ENCODE peak calls at places on chromosomes 2 and 18, in seven cellular contexts. R is A549, Y is tibial artery, B is endothelial cell of umbilical vein, V is astrocyte, M is HCT116, L is fibroblast of pulmonary artery. P is an unnamed sample.

GRCh38 chr2:97348265-97348664 is 235.3 kb downstream of the ANKRD36 start:
- DNase-seq in R (no peak), Y (no peak), B (no peak), V (no peak), M (no peak), L (no peak), P (no peak)

GRCh38 chr2:239958366-239958765 is 66.8 kb downstream of the NDUFA10 start:
- DNase-seq in R (no peak), Y (no peak), B (no peak), V (no peak), M (no peak), L (no peak), P (no peak)

GRCh38 chr18:23884712-23885375 is 129.7 kb upstream of the TTC39C start:
- DNase-seq in R (no peak), Y (no peak), B (no peak), V (no peak), M (no peak), L (no peak), P (peak; percentile 33)

GRCh38 chr18:2497797-2498196 is 73.5 kb downstream of the METTL4 start:
- DNase-seq in R (no peak), Y (no peak), B (no peak), V (no peak), M (no peak), L (no peak), P (no peak)

GRCh38 chr2:24432121-24432520 is 58.9 kb upstream of the NCOA1 start:
- DNase-seq in R (no peak), Y (no peak), B (peak; percentile 51), V (no peak), M (no peak), L (peak; percentile 79), P (no peak)

GRCh38 chr2:17594533-17595391 is 54.3 kb downstream of the VSNL1 start:
- DNase-seq in R (no peak), Y (no peak), B (no peak), V (peak; percentile 84), M (no peak), L (peak; percentile 53), P (no peak)

GRCh38 chr2:47269316-47270232 is 114.5 kb upstream of the STPG4 start:
- DNase-seq in R (peak; percentile 93), Y (peak; percentile 83), B (peak; percentile 88), V (peak; percentile 98), M (peak; percentile 64), L (peak; percentile 96), P (peak; percentile 99)

GRCh38 chr18:78774741-78775141 is 204.9 kb upstream of the SALL3 start:
- DNase-seq in R (no peak), Y (no peak), B (no peak), V (no peak), M (no peak), L (no peak), P (no peak)

GRCh38 chr2:238320648-238321281 is 447 bp downstream of the TRAF3IP1 start:
- DNase-seq in R (peak; percentile 15), Y (no peak), B (no peak), V (no peak), M (no peak), L (no peak), P (no peak)

GRCh38 chr2:65549262-65550036 is 117.0 kb upstream of the SPRED2 start:
- DNase-seq in R (no peak), Y (no peak), B (no peak), V (no peak), M (no peak), L (no peak), P (no peak)

GRCh38 chr2:169871994-169872393 is 44.7 kb downstream of the UBR3 start:
- DNase-seq in R (no peak), Y (no peak), B (no peak), V (no peak), M (no peak), L (no peak), P (no peak)

DNA sequence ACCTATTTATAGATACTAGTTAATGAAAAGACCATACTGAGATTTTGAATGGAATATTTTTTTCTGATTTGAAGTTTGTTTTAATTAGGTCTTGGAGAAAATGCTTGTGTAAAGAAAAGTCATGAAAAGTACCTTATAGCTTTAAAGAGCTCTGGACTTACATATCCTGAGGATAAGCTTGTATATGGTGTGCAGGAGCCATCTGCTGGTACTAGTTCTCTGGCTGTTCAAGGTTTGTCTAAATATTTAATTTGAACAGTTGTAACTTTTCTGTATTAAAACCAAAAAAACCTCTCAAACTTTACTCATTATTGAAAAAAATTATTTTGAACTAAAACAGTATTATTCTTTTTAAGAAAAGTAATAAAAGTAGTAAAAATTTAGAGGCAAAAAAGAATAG is 50.2 kb downstream of the UBR3 start:
- DNase-seq in R (no peak), Y (no peak), B (peak; percentile 31), V (no peak), M (peak; percentile 10), L (peak; percentile 60), P (peak; percentile 18)
- TF ChIP-seq CTCF in R (peak; percentile 49), Y (no peak), B (no peak), V (no peak), M (peak; percentile 43), L (peak; percentile 42), P (peak; percentile 30)

GRCh38 chr18:7272268-7273049 is 41.6 kb downstream of the LRRC30 start:
- DNase-seq in R (peak; percentile 33), Y (peak; percentile 61), B (peak; percentile 79), V (peak; percentile 56), M (no peak), L (peak; percentile 88), P (peak; percentile 83)
- TF ChIP-seq CTCF in R (peak; percentile 67), Y (peak; percentile 34), B (peak; percentile 50), V (peak; percentile 51), M (no peak), L (peak; percentile 63), P (peak; percentile 61)

DNA sequence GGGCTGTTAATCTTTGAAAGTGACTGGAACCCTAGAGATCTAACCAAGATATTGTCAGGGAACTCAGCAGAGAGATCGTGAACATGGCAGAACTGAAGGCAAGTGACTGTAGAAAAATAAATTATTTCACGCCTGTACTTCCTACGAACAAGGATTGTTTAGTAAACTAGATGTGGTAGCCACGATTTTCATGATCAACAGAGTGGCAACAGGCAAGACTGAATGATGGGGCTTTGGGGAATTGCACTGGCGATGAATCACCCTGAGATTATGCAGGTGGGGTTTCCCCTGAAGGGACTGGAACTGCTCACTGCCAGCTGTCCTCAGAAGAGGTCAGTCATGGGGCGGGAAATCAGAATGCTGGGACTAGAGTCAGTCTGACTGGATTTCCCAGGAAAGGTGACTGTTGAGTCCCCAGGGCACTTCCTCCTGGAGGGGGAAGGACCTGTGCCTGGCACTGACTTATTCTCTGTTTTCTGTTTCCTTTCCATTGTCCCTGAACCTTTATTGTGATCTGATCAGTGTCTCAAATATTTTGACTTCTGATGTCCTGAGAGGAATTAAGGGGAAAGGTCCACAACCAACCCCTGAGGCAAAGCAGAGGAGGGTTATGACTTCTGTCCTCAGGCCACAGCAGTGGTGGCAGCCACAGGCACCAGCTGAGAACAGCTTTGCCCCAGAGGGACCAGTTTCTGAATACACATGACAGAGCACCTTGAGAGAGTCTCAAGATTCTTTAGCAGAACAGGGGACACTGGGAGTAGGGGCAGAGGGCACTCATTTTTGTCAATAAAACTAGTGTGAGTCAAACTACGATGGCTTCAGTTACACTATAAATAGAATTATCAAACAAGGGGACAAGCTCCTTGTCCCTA is 70.0 kb downstream of the NAB1 start:
- DNase-seq in R (peak; percentile 55), Y (no peak), B (peak; percentile 85), V (peak; percentile 74), M (peak; percentile 66), L (peak; percentile 78), P (peak; percentile 88)
- TF ChIP-seq CTCF in R (no peak), Y (no peak), B (no peak), V (no peak), M (no peak), L (no peak), P (no peak)

GRCh38 chr18:21303445-21303844 is 61.4 kb downstream of the GREB1L start:
- DNase-seq in R (no peak), Y (no peak), B (no peak), V (no peak), M (peak; percentile 29), L (no peak), P (no peak)
- TF ChIP-seq CTCF in R (no peak), Y (no peak), B (no peak), V (no peak), M (no peak), L (no peak), P (no peak)

GRCh38 chr2:159188449-159188848 is 98.1 kb downstream of the WDSUB1 start:
- DNase-seq in R (no peak), Y (no peak), B (peak; percentile 79), V (no peak), M (no peak), L (no peak), P (no peak)

GRCh38 chr2:159187095-159187494 is 99.4 kb downstream of the WDSUB1 start:
- DNase-seq in R (no peak), Y (no peak), B (no peak), V (peak; percentile 76), M (no peak), L (no peak), P (no peak)

GRCh38 chr2:159186462-159186861 is 100.0 kb downstream of the WDSUB1 start:
- DNase-seq in R (no peak), Y (no peak), B (no peak), V (no peak), M (no peak), L (no peak), P (no peak)

GRCh38 chr2:159183346-159183745 is 103.2 kb downstream of the WDSUB1 start:
- DNase-seq in R (no peak), Y (no peak), B (no peak), V (no peak), M (no peak), L (no peak), P (no peak)

DNA sequence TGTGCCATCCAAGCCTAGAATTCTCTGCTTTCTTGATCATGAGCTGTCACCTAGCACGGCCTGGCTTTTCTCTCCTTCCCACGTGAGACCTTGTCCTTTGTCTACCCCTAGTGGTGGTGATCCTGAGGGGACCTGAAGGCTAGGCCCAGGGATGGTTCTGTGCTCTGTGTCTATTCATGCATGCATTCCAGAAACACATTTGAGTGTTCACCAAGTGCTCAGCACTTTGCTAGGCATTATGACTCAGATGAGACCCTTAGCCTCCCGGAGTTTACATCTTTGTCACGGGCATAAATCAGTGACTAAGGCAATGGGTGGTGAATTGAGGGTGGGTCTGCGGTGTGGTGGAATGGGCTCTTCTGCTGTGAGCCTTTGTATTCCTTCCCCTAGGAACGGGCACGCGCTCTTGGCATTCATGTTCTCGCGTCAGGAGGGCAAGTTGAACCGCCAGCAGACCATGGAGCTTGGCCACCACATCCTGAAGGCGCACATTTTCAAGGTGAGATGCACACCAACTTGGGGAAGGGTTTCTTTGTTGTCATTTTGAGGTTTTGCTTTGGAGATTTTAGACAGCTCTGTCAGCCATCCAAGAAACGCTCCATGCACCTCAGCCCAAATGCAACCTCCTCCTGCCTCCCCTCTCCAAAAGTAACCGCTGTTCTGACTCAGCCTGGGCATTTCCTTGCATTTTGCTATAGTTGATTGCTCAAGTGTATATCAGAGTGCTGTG is 100.9 kb downstream of the WDSUB1 start:
- DNase-seq in R (peak; percentile 10), Y (no peak), B (peak; percentile 44), V (peak; percentile 99), M (peak; percentile 19), L (peak; percentile 53), P (peak; percentile 37)
- TF ChIP-seq CTCF in R (peak; percentile 22), Y (no peak), B (peak; percentile 43), V (peak; percentile 76), M (peak; percentile 55), L (peak; percentile 51), P (peak; percentile 20)

P was measured in MCF 10A.